ENCODE peak calls at places on chromosomes 1 and 21, in six cellular contexts. D, Q, W, T, N and B are unnamed samples.

GRCh38 chr1:182629674-182630073 is 25.5 kb upstream of the RGS16 start:
- DNase-seq in N (no peak), W (no peak), Q (no peak), T (no peak), D (no peak), B (no peak)

GRCh38 chr1:159591981-159592380 is 4.4 kb downstream of the APCS start:
- DNase-seq in D (no peak), N (no peak), W (no peak), Q (no peak), T (no peak), B (no peak)

GRCh38 chr21:29893687-29894086 is 46.1 kb downstream of the GRIK1 start:
- DNase-seq in N (no peak), T (no peak), W (peak; percentile 34), D (no peak), Q (no peak), B (no peak)

GRCh38 chr1:33050221-33051076 is 13.8 kb upstream of the AK2 start:
- DNase-seq in W (no peak), Q (peak; percentile 77), T (peak; percentile 96), N (peak; percentile 79), D (no peak), B (peak; percentile 77)

GRCh38 chr1:40372658-40373322 is 737 bp upstream of the SMAP2 start:
- DNase-seq in W (no peak), T (no peak), Q (no peak), D (no peak), N (no peak), B (no peak)

GRCh38 chr1:30522031-30523004 is 201.1 kb downstream of the MATN1 start:
- DNase-seq in N (peak; percentile 77), D (no peak), T (peak; percentile 83), Q (peak; percentile 88), W (peak; percentile 49), B (peak; percentile 58)

GRCh38 chr1:155646307-155646706 is 36.3 kb downstream of the MSTO1 start:
- DNase-seq in N (peak; percentile 79), W (no peak), T (no peak), Q (no peak), D (no peak), B (peak; percentile 7)

GRCh38 chr1:47164552-47164951 is 25.3 kb downstream of the PDZK1IP1 start:
- DNase-seq in Q (no peak), N (no peak), D (no peak), T (no peak), W (no peak), B (no peak)

GRCh38 chr1:117562581-117563491 is 43.0 kb upstream of the TENT5C start:
- DNase-seq in T (no peak), Q (no peak), N (no peak), W (no peak), D (no peak), B (no peak)

GRCh38 chr21:38806153-38806941 is 618 bp downstream of the ETS2 start:
- DNase-seq in N (peak; percentile 78), T (no peak), W (peak; percentile 46), D (no peak), Q (no peak), B (no peak)

GRCh38 chr1:117271129-117271528 is 60.4 kb upstream of the VTCN1 start:
- DNase-seq in N (no peak), Q (no peak), T (no peak), W (no peak), D (no peak), B (no peak)

GRCh38 chr1:161133220-161133740 is 813 bp upstream of the DEDD start:
- DNase-seq in D (no peak), T (no peak), N (no peak), Q (no peak), W (no peak), B (no peak)

GRCh38 chr1:190747643-190748186 is 270.1 kb upstream of the BRINP3 start:
- DNase-seq in N (no peak), Q (no peak), T (peak; percentile 40), D (peak; percentile 2), W (no peak), B (no peak)

GRCh38 chr1:222798111-222798510 is 16.7 kb upstream of the DISP1 start:
- DNase-seq in W (no peak), T (no peak), N (no peak), D (no peak), Q (no peak), B (no peak)

GRCh38 chr1:6095511-6096242 is 50.0 kb downstream of the KCNAB2 start:
- DNase-seq in N (peak; percentile 39), W (no peak), D (no peak), Q (no peak), T (no peak), B (no peak)

GRCh38 chr1:10690484-10690883 is 106.0 kb downstream of the CASZ1 start:
- DNase-seq in N (no peak), W (no peak), Q (no peak), D (no peak), T (no peak), B (no peak)

GRCh38 chr1:214255509-214255908 is 25.4 kb upstream of the SMYD2 start:
- DNase-seq in Q (no peak), N (no peak), W (no peak), D (no peak), T (no peak), B (no peak)

GRCh38 chr1:226741009-226741408 is 1.9 kb upstream of the ITPKB start:
- DNase-seq in W (no peak), T (no peak), D (no peak), Q (no peak), N (no peak), B (no peak)

GRCh38 chr1:201648066-201648910 is 109.4 kb downstream of the NAV1 start:
- DNase-seq in Q (no peak), W (no peak), D (no peak), T (no peak), N (peak; percentile 78), B (peak; percentile 57)

GRCh38 chr1:194873328-194873923 is 1687.0 kb upstream of the B3GALT2 start:
- DNase-seq in N (no peak), T (no peak), W (no peak), Q (no peak), D (no peak), B (no peak)

GRCh38 chr1:14516974-14517812 is 81.3 kb upstream of the KAZN start:
- DNase-seq in T (peak; percentile 81), D (no peak), Q (peak; percentile 89), N (peak; percentile 73), W (no peak), B (peak; percentile 93)

GRCh38 chr1:52193985-52194384 is 52.1 kb downstream of the ZFYVE9 start:
- DNase-seq in N (no peak), W (no peak), T (no peak), Q (no peak), D (no peak), B (no peak)

GRCh38 chr1:71228236-71228635 is 147.4 kb upstream of the ZRANB2 start:
- DNase-seq in N (no peak), T (no peak), D (no peak), W (no peak), Q (no peak), B (no peak)

GRCh38 chr1:161391611-161392010 is 23.9 kb upstream of the CFAP126 start:
- DNase-seq in T (no peak), Q (no peak), D (no peak), W (no peak), N (no peak), B (no peak)

GRCh38 chr1:43703836-43704235 is 3.5 kb upstream of the ST3GAL3 start:
- DNase-seq in D (no peak), Q (no peak), W (no peak), N (no peak), T (no peak), B (no peak)

GRCh38 chr1:22266162-22266561 is 123.3 kb upstream of the WNT4 start:
- DNase-seq in D (no peak), W (no peak), N (no peak), T (no peak), Q (no peak), B (no peak)

GRCh38 chr1:15038232-15039016 is 115.1 kb upstream of the TMEM51 start:
- DNase-seq in N (no peak), Q (no peak), D (no peak), W (no peak), T (no peak), B (no peak)

GRCh38 chr21:42242611-42243010 is 23.7 kb downstream of the ABCG1 start:
- DNase-seq in Q (no peak), N (no peak), W (no peak), T (no peak), D (no peak), B (no peak)

GRCh38 chr1:87305762-87306161 is 22.9 kb upstream of the LMO4 start:
- DNase-seq in D (no peak), Q (peak; percentile 14), N (no peak), W (no peak), T (no peak), B (no peak)

GRCh38 chr1:81424816-81425215 is 375.9 kb upstream of the ADGRL2 start:
- DNase-seq in T (no peak), W (no peak), Q (no peak), N (no peak), D (no peak), B (no peak)

GRCh38 chr1:35894183-35894582 is 11.2 kb downstream of the AGO1 start:
- DNase-seq in D (no peak), Q (no peak), T (no peak), N (no peak), W (peak; percentile 75), B (no peak)

GRCh38 chr21:45911806-45912325 is 69.7 kb upstream of the COL6A1 start:
- DNase-seq in T (no peak), N (no peak), W (no peak), Q (no peak), D (no peak), B (no peak)

GRCh38 chr1:91490501-91490900 is 10.2 kb upstream of the CDC7 start:
- DNase-seq in T (peak; percentile 20), D (no peak), N (no peak), W (no peak), Q (no peak), B (no peak)

GRCh38 chr1:27745466-27745865 is 19.7 kb downstream of the FAM76A start:
- DNase-seq in D (no peak), Q (no peak), W (no peak), N (no peak), T (no peak), B (no peak)

GRCh38 chr1:30847358-30847972 is 61.1 kb downstream of the SDC3 start:
- DNase-seq in T (no peak), W (peak; percentile 77), Q (no peak), D (no peak), N (peak; percentile 92), B (no peak)

GRCh38 chr1:36351222-36351977 is 28.0 kb upstream of the EVA1B start:
- DNase-seq in T (peak; percentile 72), W (peak; percentile 55), D (no peak), N (no peak), Q (peak; percentile 82), B (peak; percentile 59)

GRCh38 chr1:41876533-41877445 is 41.9 kb downstream of the HIVEP3 start:
- DNase-seq in N (no peak), T (no peak), Q (no peak), W (no peak), D (no peak), B (no peak)

GRCh38 chr21:17466166-17466565 is 46.7 kb upstream of the CXADR start:
- DNase-seq in D (no peak), T (no peak), W (peak; percentile 42), N (no peak), Q (no peak), B (no peak)